ENCODE peak calls at places on chromosomes 4 and X, in eight cellular contexts. W is neural crest cell, A is KG1, J is GM23248, P is NCI-H1436 treated with DMSO at 0.1 percent for 48 hours, Y is NCI-H748 treated with DMSO at 0.1 percent for 48 hours, V is HTR-8/SVneo, S is chondrocyte. D is an unnamed sample.

GRCh38 chrX:1394731-1395501 is 3.0 kb upstream of the SLC25A6 start:
- DNase-seq in W (no peak), A (no peak), J (peak), P (no peak), Y (no peak), V (no peak), S (peak), D (no peak)

GRCh38 chr4:96887857-96888256 is 1048.0 kb downstream of the PDHA2 start:
- DNase-seq in W (no peak), A (no peak), J (no peak), P (no peak), Y (no peak), V (no peak), S (no peak), D (no peak)

GRCh38 chrX:83326517-83326916 is 181.6 kb upstream of the POU3F4 start:
- DNase-seq in W (no peak), A (no peak), J (no peak), P (no peak), Y (no peak), V (no peak), S (no peak), D (no peak)

GRCh38 chrX:150856101-150856500 is 42.4 kb downstream of the CD99L2 start:
- DNase-seq in W (no peak), A (no peak), J (peak), P (no peak), Y (no peak), V (no peak), S (no peak), D (no peak)

GRCh38 chr4:186485621-186486062 is 69.7 kb downstream of the MTNR1A start:
- DNase-seq in W (peak), A (no peak), J (peak), P (no peak), Y (no peak), V (no peak), S (no peak), D (no peak)

GRCh38 chr4:56477192-56477706 is 9.8 kb downstream of the SRP72 start:
- DNase-seq in W (no peak), A (no peak), J (no peak), P (no peak), Y (no peak), V (no peak), S (no peak), D (no peak)

GRCh38 chr4:122152699-122153328 is 683 bp downstream of the BLTP1 start:
- DNase-seq in W (peak), A (no peak), J (peak), P (no peak), Y (peak), V (peak), S (no peak), D (peak)

GRCh38 chr4:17550549-17550948 is 26.4 kb upstream of the LAP3 start:
- DNase-seq in W (no peak), A (no peak), J (no peak), P (no peak), Y (no peak), V (no peak), S (no peak), D (no peak)

GRCh38 chr4:73676881-73677323 is 56.7 kb upstream of the RASSF6 start:
- DNase-seq in W (no peak), A (no peak), J (peak), P (no peak), Y (no peak), V (no peak), S (no peak), D (no peak)

GRCh38 chr4:26206339-26206738 is 114.5 kb upstream of the RBPJ start:
- DNase-seq in W (no peak), A (no peak), J (peak), P (no peak), Y (no peak), V (no peak), S (no peak), D (no peak)

GRCh38 chr4:108483077-108483476 is 137.3 kb upstream of the RPL34 start:
- DNase-seq in W (no peak), A (peak), J (no peak), P (no peak), Y (no peak), V (no peak), S (no peak), D (no peak)

GRCh38 chr4:138841341-138841740 is 174.2 kb upstream of the NOCT start:
- DNase-seq in W (no peak), A (no peak), J (no peak), P (no peak), Y (no peak), V (no peak), S (no peak), D (no peak)

GRCh38 chr4:108224628-108225053 is 55.9 kb upstream of the LEF1 start:
- DNase-seq in W (no peak), A (no peak), J (peak), P (no peak), Y (no peak), V (no peak), S (no peak), D (peak)

GRCh38 chr4:8915201-8916200 is 43.9 kb upstream of the HMX1 start:
- DNase-seq in W (no peak), A (no peak), J (no peak), P (no peak), Y (no peak), V (no peak), S (peak), D (no peak)

GRCh38 chr4:151690164-151690856 is 70.5 kb downstream of the GATB start:
- DNase-seq in W (no peak), A (no peak), J (peak), P (no peak), Y (no peak), V (peak), S (no peak), D (no peak)

GRCh38 chr4:72666910-72667309 is 97.9 kb upstream of the ADAMTS3 start:
- DNase-seq in W (no peak), A (no peak), J (no peak), P (no peak), Y (no peak), V (no peak), S (no peak), D (no peak)

GRCh38 chr4:94332983-94333590 is 9.5 kb downstream of the HPGDS start:
- DNase-seq in W (no peak), A (no peak), J (no peak), P (no peak), Y (no peak), V (no peak), S (no peak), D (no peak)

GRCh38 chrX:55783723-55784122 is 66.2 kb downstream of the RRAGB start:
- DNase-seq in W (no peak), A (no peak), J (no peak), P (no peak), Y (no peak), V (no peak), S (no peak), D (no peak)

GRCh38 chr4:84167579-84167978 is 331.5 kb downstream of the NKX6-1 start:
- DNase-seq in W (no peak), A (no peak), J (peak), P (no peak), Y (no peak), V (no peak), S (no peak), D (peak)

GRCh38 chr4:177308842-177309524 is 691 bp upstream of the NEIL3 start:
- DNase-seq in W (no peak), A (no peak), J (no peak), P (no peak), Y (no peak), V (no peak), S (no peak), D (no peak)

GRCh38 chr4:87209696-87210095 is 10.7 kb downstream of the KLHL8 start:
- DNase-seq in W (no peak), A (peak), J (peak), P (no peak), Y (no peak), V (no peak), S (no peak), D (no peak)

GRCh38 chrX:135572436-135572835 is 52.0 kb downstream of the INTS6L start:
- DNase-seq in W (no peak), A (no peak), J (peak), P (no peak), Y (no peak), V (no peak), S (no peak), D (no peak)

GRCh38 chr4:15495621-15496020 is 25.9 kb downstream of the CC2D2A start:
- DNase-seq in W (no peak), A (no peak), J (no peak), P (no peak), Y (no peak), V (no peak), S (no peak), D (no peak)

GRCh38 chrX:19245711-19246269 is 97.9 kb upstream of the PDHA1 start:
- DNase-seq in W (no peak), A (no peak), J (no peak), P (no peak), Y (no peak), V (no peak), S (no peak), D (no peak)

GRCh38 chr4:48596336-48596735 is 106.3 kb downstream of the ZAR1 start:
- DNase-seq in W (no peak), A (no peak), J (no peak), P (no peak), Y (no peak), V (no peak), S (no peak), D (no peak)

GRCh38 chrX:14802943-14803710 is 69.7 kb downstream of the FANCB start:
- DNase-seq in W (no peak), A (no peak), J (peak), P (no peak), Y (no peak), V (no peak), S (no peak), D (no peak)

GRCh38 chrX:135737361-135738071 is 24.1 kb downstream of the CT45A1 start:
- DNase-seq in W (no peak), A (no peak), J (peak), P (no peak), Y (no peak), V (no peak), S (no peak), D (no peak)

GRCh38 chr4:71026086-71026485 is 32.6 kb downstream of the DCK start:
- DNase-seq in W (no peak), A (no peak), J (peak), P (no peak), Y (no peak), V (peak), S (no peak), D (peak)

GRCh38 chr4:78666830-78667258 is 109.3 kb upstream of the BMP2K start:
- DNase-seq in W (no peak), A (no peak), J (no peak), P (no peak), Y (no peak), V (no peak), S (no peak), D (no peak)

GRCh38 chr4:2852481-2852881 is 8.8 kb downstream of the ADD1 start:
- DNase-seq in W (no peak), A (no peak), J (peak), P (no peak), Y (no peak), V (no peak), S (no peak), D (no peak)